ENCODE peak calls at places on chromosomes 16 and 17, in nine cellular contexts. One of them, this sample, is unnamed.

GRCh38 chr16:79176987-79177386 is 423.6 kb downstream of the MAF start:
- DNase-seq in tibial nerve: no peak
- DNase-seq in T-helper 1 cell: no peak
- DNase-seq in fibroblast of the aortic adventitia: no peak
- DNase-seq in activated gamma-delta T cell treated with anti-CD3 and anti-CD28 coated beads, Interleukin-2, amount 50 U/mL, for 16 hours: no peak
- DNase-seq in ascending aorta: no peak
- DNase-seq in pulmonary artery endothelial cell: no peak
- DNase-seq in Calu3: no peak
- DNase-seq in activated T-helper 2 cell treated with anti-CD3 and anti-CD28 coated beads, Interferon-gamma antibody, Interleukin-2, Interleukin-4, amounts not matched to agents 10 μg/mL and 5 μg/mL and 100 μg/mL, durations not matched to agents 14 hours and 24 hours and 36 hours: no peak
- DNase-seq in this sample: no peak

GRCh38 chr17:8185580-8186445 is 4.2 kb downstream of the BORCS6 start:
- DNase-seq in activated T-helper 2 cell treated with anti-CD3 and anti-CD28 coated beads, Interferon-gamma antibody, Interleukin-2, Interleukin-4, amounts not matched to agents 10 μg/mL and 5 μg/mL and 100 μg/mL, durations not matched to agents 14 hours and 24 hours and 36 hours: peak
- DNase-seq in fibroblast of the aortic adventitia: peak
- DNase-seq in T-helper 1 cell: peak
- DNase-seq in tibial nerve: peak
- DNase-seq in Calu3: peak
- DNase-seq in pulmonary artery endothelial cell: no peak
- DNase-seq in activated gamma-delta T cell treated with anti-CD3 and anti-CD28 coated beads, Interleukin-2, amount 50 U/mL, for 16 hours: peak
- DNase-seq in ascending aorta: peak
- DNase-seq in this sample: peak

GRCh38 chr16:1377406-1378010 is 25.8 kb downstream of the GNPTG start:
- DNase-seq in activated gamma-delta T cell treated with anti-CD3 and anti-CD28 coated beads, Interleukin-2, amount 50 U/mL, for 16 hours: no peak
- DNase-seq in T-helper 1 cell: no peak
- DNase-seq in fibroblast of the aortic adventitia: no peak
- DNase-seq in activated T-helper 2 cell treated with anti-CD3 and anti-CD28 coated beads, Interferon-gamma antibody, Interleukin-2, Interleukin-4, amounts not matched to agents 10 μg/mL and 5 μg/mL and 100 μg/mL, durations not matched to agents 14 hours and 24 hours and 36 hours: no peak
- DNase-seq in pulmonary artery endothelial cell: no peak
- DNase-seq in Calu3: no peak
- DNase-seq in tibial nerve: no peak
- DNase-seq in ascending aorta: no peak
- DNase-seq in this sample: no peak

GRCh38 chr16:87690911-87691685 is 74.7 kb downstream of the KLHDC4 start:
- DNase-seq in T-helper 1 cell: no peak
- DNase-seq in activated T-helper 2 cell treated with anti-CD3 and anti-CD28 coated beads, Interferon-gamma antibody, Interleukin-2, Interleukin-4, amounts not matched to agents 10 μg/mL and 5 μg/mL and 100 μg/mL, durations not matched to agents 14 hours and 24 hours and 36 hours: no peak
- DNase-seq in activated gamma-delta T cell treated with anti-CD3 and anti-CD28 coated beads, Interleukin-2, amount 50 U/mL, for 16 hours: no peak
- DNase-seq in Calu3: no peak
- DNase-seq in fibroblast of the aortic adventitia: no peak
- DNase-seq in ascending aorta: no peak
- DNase-seq in pulmonary artery endothelial cell: no peak
- DNase-seq in tibial nerve: no peak
- DNase-seq in this sample: no peak

GRCh38 chr17:51036084-51036483 is 84.6 kb downstream of the SPAG9 start:
- DNase-seq in fibroblast of the aortic adventitia: no peak
- DNase-seq in Calu3: no peak
- DNase-seq in ascending aorta: no peak
- DNase-seq in tibial nerve: no peak
- DNase-seq in activated gamma-delta T cell treated with anti-CD3 and anti-CD28 coated beads, Interleukin-2, amount 50 U/mL, for 16 hours: no peak
- DNase-seq in pulmonary artery endothelial cell: no peak
- DNase-seq in T-helper 1 cell: no peak
- DNase-seq in activated T-helper 2 cell treated with anti-CD3 and anti-CD28 coated beads, Interferon-gamma antibody, Interleukin-2, Interleukin-4, amounts not matched to agents 10 μg/mL and 5 μg/mL and 100 μg/mL, durations not matched to agents 14 hours and 24 hours and 36 hours: no peak
- DNase-seq in this sample: no peak

GRCh38 chr16:89801800-89802199 is 14.6 kb downstream of the FANCA start:
- DNase-seq in T-helper 1 cell: no peak
- DNase-seq in activated gamma-delta T cell treated with anti-CD3 and anti-CD28 coated beads, Interleukin-2, amount 50 U/mL, for 16 hours: no peak
- DNase-seq in pulmonary artery endothelial cell: no peak
- DNase-seq in tibial nerve: no peak
- DNase-seq in ascending aorta: no peak
- DNase-seq in fibroblast of the aortic adventitia: peak
- DNase-seq in activated T-helper 2 cell treated with anti-CD3 and anti-CD28 coated beads, Interferon-gamma antibody, Interleukin-2, Interleukin-4, amounts not matched to agents 10 μg/mL and 5 μg/mL and 100 μg/mL, durations not matched to agents 14 hours and 24 hours and 36 hours: no peak
- DNase-seq in Calu3: no peak
- DNase-seq in this sample: no peak

GRCh38 chr17:40179923-40180659 is 2.8 kb downstream of the RAPGEFL1 start:
- DNase-seq in ascending aorta: no peak
- DNase-seq in activated gamma-delta T cell treated with anti-CD3 and anti-CD28 coated beads, Interleukin-2, amount 50 U/mL, for 16 hours: no peak
- DNase-seq in fibroblast of the aortic adventitia: peak
- DNase-seq in T-helper 1 cell: no peak
- DNase-seq in Calu3: peak
- DNase-seq in activated T-helper 2 cell treated with anti-CD3 and anti-CD28 coated beads, Interferon-gamma antibody, Interleukin-2, Interleukin-4, amounts not matched to agents 10 μg/mL and 5 μg/mL and 100 μg/mL, durations not matched to agents 14 hours and 24 hours and 36 hours: no peak
- DNase-seq in tibial nerve: no peak
- DNase-seq in pulmonary artery endothelial cell: no peak
- DNase-seq in this sample: no peak

GRCh38 chr17:8153550-8153956 is 1.3 kb upstream of the PER1 start:
- DNase-seq in activated T-helper 2 cell treated with anti-CD3 and anti-CD28 coated beads, Interferon-gamma antibody, Interleukin-2, Interleukin-4, amounts not matched to agents 10 μg/mL and 5 μg/mL and 100 μg/mL, durations not matched to agents 14 hours and 24 hours and 36 hours: no peak
- DNase-seq in activated gamma-delta T cell treated with anti-CD3 and anti-CD28 coated beads, Interleukin-2, amount 50 U/mL, for 16 hours: no peak
- DNase-seq in ascending aorta: peak
- DNase-seq in pulmonary artery endothelial cell: peak
- DNase-seq in fibroblast of the aortic adventitia: peak
- DNase-seq in Calu3: peak
- DNase-seq in T-helper 1 cell: no peak
- DNase-seq in tibial nerve: peak
- DNase-seq in this sample: peak

GRCh38 chr17:37820313-37821024 is 75.6 kb upstream of the HNF1B start:
- DNase-seq in activated gamma-delta T cell treated with anti-CD3 and anti-CD28 coated beads, Interleukin-2, amount 50 U/mL, for 16 hours: no peak
- DNase-seq in tibial nerve: no peak
- DNase-seq in T-helper 1 cell: no peak
- DNase-seq in fibroblast of the aortic adventitia: no peak
- DNase-seq in ascending aorta: no peak
- DNase-seq in Calu3: no peak
- DNase-seq in activated T-helper 2 cell treated with anti-CD3 and anti-CD28 coated beads, Interferon-gamma antibody, Interleukin-2, Interleukin-4, amounts not matched to agents 10 μg/mL and 5 μg/mL and 100 μg/mL, durations not matched to agents 14 hours and 24 hours and 36 hours: no peak
- DNase-seq in pulmonary artery endothelial cell: no peak
- DNase-seq in this sample: no peak

GRCh38 chr16:75617121-75617520 is 6.0 kb downstream of the ADAT1 start:
- DNase-seq in ascending aorta: no peak
- DNase-seq in pulmonary artery endothelial cell: no peak
- DNase-seq in tibial nerve: no peak
- DNase-seq in fibroblast of the aortic adventitia: no peak
- DNase-seq in activated gamma-delta T cell treated with anti-CD3 and anti-CD28 coated beads, Interleukin-2, amount 50 U/mL, for 16 hours: no peak
- DNase-seq in Calu3: no peak
- DNase-seq in T-helper 1 cell: no peak
- DNase-seq in activated T-helper 2 cell treated with anti-CD3 and anti-CD28 coated beads, Interferon-gamma antibody, Interleukin-2, Interleukin-4, amounts not matched to agents 10 μg/mL and 5 μg/mL and 100 μg/mL, durations not matched to agents 14 hours and 24 hours and 36 hours: no peak
- DNase-seq in this sample: no peak

GRCh38 chr17:70121136-70121535 is 46.1 kb downstream of the KCNJ16 start:
- DNase-seq in activated T-helper 2 cell treated with anti-CD3 and anti-CD28 coated beads, Interferon-gamma antibody, Interleukin-2, Interleukin-4, amounts not matched to agents 10 μg/mL and 5 μg/mL and 100 μg/mL, durations not matched to agents 14 hours and 24 hours and 36 hours: no peak
- DNase-seq in fibroblast of the aortic adventitia: peak
- DNase-seq in activated gamma-delta T cell treated with anti-CD3 and anti-CD28 coated beads, Interleukin-2, amount 50 U/mL, for 16 hours: no peak
- DNase-seq in Calu3: no peak
- DNase-seq in ascending aorta: no peak
- DNase-seq in pulmonary artery endothelial cell: peak
- DNase-seq in T-helper 1 cell: no peak
- DNase-seq in tibial nerve: no peak
- DNase-seq in this sample: no peak

GRCh38 chr16:8194795-8195194 is 395.5 kb downstream of the TMEM114 start:
- DNase-seq in ascending aorta: no peak
- DNase-seq in T-helper 1 cell: no peak
- DNase-seq in Calu3: no peak
- DNase-seq in activated gamma-delta T cell treated with anti-CD3 and anti-CD28 coated beads, Interleukin-2, amount 50 U/mL, for 16 hours: no peak
- DNase-seq in tibial nerve: no peak
- DNase-seq in activated T-helper 2 cell treated with anti-CD3 and anti-CD28 coated beads, Interferon-gamma antibody, Interleukin-2, Interleukin-4, amounts not matched to agents 10 μg/mL and 5 μg/mL and 100 μg/mL, durations not matched to agents 14 hours and 24 hours and 36 hours: no peak
- DNase-seq in fibroblast of the aortic adventitia: no peak
- DNase-seq in pulmonary artery endothelial cell: no peak
- DNase-seq in this sample: no peak

GRCh38 chr16:75754126-75754525 is 27.8 kb upstream of the CPHXL start:
- DNase-seq in T-helper 1 cell: no peak
- DNase-seq in Calu3: peak
- DNase-seq in ascending aorta: no peak
- DNase-seq in tibial nerve: no peak
- DNase-seq in activated gamma-delta T cell treated with anti-CD3 and anti-CD28 coated beads, Interleukin-2, amount 50 U/mL, for 16 hours: no peak
- DNase-seq in fibroblast of the aortic adventitia: peak
- DNase-seq in pulmonary artery endothelial cell: no peak
- DNase-seq in activated T-helper 2 cell treated with anti-CD3 and anti-CD28 coated beads, Interferon-gamma antibody, Interleukin-2, Interleukin-4, amounts not matched to agents 10 μg/mL and 5 μg/mL and 100 μg/mL, durations not matched to agents 14 hours and 24 hours and 36 hours: no peak
- DNase-seq in this sample: no peak

GRCh38 chr16:69469807-69470561 is 45.6 kb downstream of the CYB5B start:
- DNase-seq in ascending aorta: no peak
- DNase-seq in pulmonary artery endothelial cell: no peak
- DNase-seq in tibial nerve: no peak
- DNase-seq in T-helper 1 cell: no peak
- DNase-seq in activated gamma-delta T cell treated with anti-CD3 and anti-CD28 coated beads, Interleukin-2, amount 50 U/mL, for 16 hours: no peak
- DNase-seq in fibroblast of the aortic adventitia: no peak
- DNase-seq in Calu3: no peak
- DNase-seq in activated T-helper 2 cell treated with anti-CD3 and anti-CD28 coated beads, Interferon-gamma antibody, Interleukin-2, Interleukin-4, amounts not matched to agents 10 μg/mL and 5 μg/mL and 100 μg/mL, durations not matched to agents 14 hours and 24 hours and 36 hours: no peak
- DNase-seq in this sample: peak

GRCh38 chr16:48408688-48409087 is 23.5 kb upstream of the SIAH1 start:
- DNase-seq in activated T-helper 2 cell treated with anti-CD3 and anti-CD28 coated beads, Interferon-gamma antibody, Interleukin-2, Interleukin-4, amounts not matched to agents 10 μg/mL and 5 μg/mL and 100 μg/mL, durations not matched to agents 14 hours and 24 hours and 36 hours: no peak
- DNase-seq in T-helper 1 cell: no peak
- DNase-seq in tibial nerve: peak
- DNase-seq in activated gamma-delta T cell treated with anti-CD3 and anti-CD28 coated beads, Interleukin-2, amount 50 U/mL, for 16 hours: no peak
- DNase-seq in fibroblast of the aortic adventitia: peak
- DNase-seq in Calu3: peak
- DNase-seq in pulmonary artery endothelial cell: no peak
- DNase-seq in ascending aorta: peak
- DNase-seq in this sample: no peak

GRCh38 chr17:8122923-8123694 is 797 bp downstream of the HES7 start:
- DNase-seq in tibial nerve: peak
- DNase-seq in activated gamma-delta T cell treated with anti-CD3 and anti-CD28 coated beads, Interleukin-2, amount 50 U/mL, for 16 hours: no peak
- DNase-seq in fibroblast of the aortic adventitia: peak
- DNase-seq in Calu3: no peak
- DNase-seq in ascending aorta: no peak
- DNase-seq in activated T-helper 2 cell treated with anti-CD3 and anti-CD28 coated beads, Interferon-gamma antibody, Interleukin-2, Interleukin-4, amounts not matched to agents 10 μg/mL and 5 μg/mL and 100 μg/mL, durations not matched to agents 14 hours and 24 hours and 36 hours: peak
- DNase-seq in pulmonary artery endothelial cell: no peak
- DNase-seq in T-helper 1 cell: no peak
- DNase-seq in this sample: peak

GRCh38 chr17:45666046-45666600 is 118.0 kb upstream of the CRHR1 start:
- DNase-seq in pulmonary artery endothelial cell: no peak
- DNase-seq in fibroblast of the aortic adventitia: no peak
- DNase-seq in T-helper 1 cell: no peak
- DNase-seq in activated gamma-delta T cell treated with anti-CD3 and anti-CD28 coated beads, Interleukin-2, amount 50 U/mL, for 16 hours: no peak
- DNase-seq in activated T-helper 2 cell treated with anti-CD3 and anti-CD28 coated beads, Interferon-gamma antibody, Interleukin-2, Interleukin-4, amounts not matched to agents 10 μg/mL and 5 μg/mL and 100 μg/mL, durations not matched to agents 14 hours and 24 hours and 36 hours: no peak
- DNase-seq in tibial nerve: no peak
- DNase-seq in Calu3: no peak
- DNase-seq in ascending aorta: no peak
- DNase-seq in this sample: no peak

GRCh38 chr16:46737621-46738214 is 10.4 kb downstream of the MYLK3 start:
- DNase-seq in activated gamma-delta T cell treated with anti-CD3 and anti-CD28 coated beads, Interleukin-2, amount 50 U/mL, for 16 hours: no peak
- DNase-seq in tibial nerve: no peak
- DNase-seq in activated T-helper 2 cell treated with anti-CD3 and anti-CD28 coated beads, Interferon-gamma antibody, Interleukin-2, Interleukin-4, amounts not matched to agents 10 μg/mL and 5 μg/mL and 100 μg/mL, durations not matched to agents 14 hours and 24 hours and 36 hours: no peak
- DNase-seq in fibroblast of the aortic adventitia: no peak
- DNase-seq in Calu3: no peak
- DNase-seq in pulmonary artery endothelial cell: no peak
- DNase-seq in ascending aorta: no peak
- DNase-seq in T-helper 1 cell: no peak
- DNase-seq in this sample: no peak

This sample was measured in stimulated activated naive CD8-positive, alpha-beta T cell treated with anti-CD3 and anti-CD28 coated beads, Interleukin-15, amount 100 ng/mL, for 72 hours.